ENCODE peak calls at places on chromosomes 5 and 9, in seven cellular contexts. G is body of pancreas, P is A549, Z is heart left ventricle, L is tibial nerve, T is HCT116, V is spleen. A is an unnamed sample.

GRCh38 chr5:167155387-167156051 is 1135.9 kb upstream of the WWC1 start:
- DNase-seq in G (no peak), T (no peak), P (no peak), Z (no peak), V (no peak), L (no peak), A (no peak)

GRCh38 chr5:77129386-77129785 is 42.3 kb upstream of the ZBED3 start:
- DNase-seq in V (no peak), L (no peak), P (peak), Z (no peak), T (peak), G (peak), A (peak)

GRCh38 chr5:9545959-9546851 is at the start of gene SEMA5A:
- DNase-seq in L (peak), T (no peak), V (peak), P (no peak), Z (peak), G (peak), A (peak)

GRCh38 chr5:57816108-57816507 is 333.5 kb upstream of the ACTBL2 start:
- DNase-seq in G (no peak), T (peak), Z (no peak), P (peak), V (no peak), L (no peak), A (no peak)

GRCh38 chr9:4289411-4290380 is 10.2 kb downstream of the GLIS3 start:
- DNase-seq in G (no peak), T (no peak), P (peak), V (no peak), Z (no peak), L (no peak), A (no peak)

GRCh38 chr9:95044731-95045508 is 272.6 kb downstream of the FANCC start:
- DNase-seq in V (no peak), L (no peak), G (peak), P (peak), Z (peak), T (no peak), A (no peak)

GRCh38 chr5:95392593-95393182 is 1.5 kb downstream of the FAM81B start:
- DNase-seq in T (no peak), V (no peak), L (no peak), Z (no peak), P (peak), G (peak), A (no peak)

GRCh38 chr5:154359222-154359583 is 86.6 kb upstream of the SAP30L start:
- DNase-seq in Z (no peak), T (no peak), G (no peak), P (no peak), V (no peak), L (no peak), A (peak)

GRCh38 chr9:120935383-120935857 is 8.8 kb upstream of the TRAF1 start:
- DNase-seq in L (peak), V (peak), Z (peak), T (no peak), G (peak), P (peak), A (peak)

GRCh38 chr5:1882337-1883119 is at the start of gene IRX4:
- DNase-seq in Z (peak), P (peak), G (no peak), L (no peak), V (peak), T (peak), A (no peak)

GRCh38 chr9:125506045-125506444 is 201.0 kb downstream of the MAPKAP1 start:
- DNase-seq in G (no peak), L (no peak), V (no peak), Z (no peak), P (no peak), T (no peak), A (no peak)

GRCh38 chr5:40801771-40802562 is 3.8 kb upstream of the PRKAA1 start:
- DNase-seq in P (no peak), Z (no peak), T (no peak), V (no peak), G (no peak), L (no peak), A (no peak)

GRCh38 chr5:97094579-97095317 is 47.7 kb downstream of the LIX1 start:
- DNase-seq in V (no peak), T (no peak), Z (no peak), G (no peak), L (no peak), P (no peak), A (no peak)

GRCh38 chr9:87613265-87614111 is 112.4 kb upstream of the CTSL start:
- DNase-seq in Z (no peak), P (peak), T (no peak), G (peak), L (no peak), V (no peak), A (peak)

GRCh38 chr5:145010834-145011233 is 824.3 kb downstream of the PRELID2 start:
- DNase-seq in P (no peak), G (no peak), T (no peak), Z (no peak), V (no peak), L (no peak), A (no peak)

GRCh38 chr5:177353093-177353492 is 1.6 kb upstream of the LMAN2 start:
- DNase-seq in T (no peak), V (peak), P (no peak), G (no peak), Z (no peak), L (no peak), A (no peak)

GRCh38 chr9:130990362-130991226 is 18.4 kb upstream of the LAMC3 start:
- DNase-seq in Z (no peak), V (no peak), T (no peak), G (no peak), L (no peak), P (no peak), A (no peak)

GRCh38 chr9:133649194-133649593 is 13.0 kb downstream of the DBH start:
- DNase-seq in P (no peak), Z (no peak), G (no peak), V (no peak), L (no peak), T (no peak), A (no peak)

GRCh38 chr5:84518862-84519261 is 134.2 kb upstream of the EDIL3 start:
- DNase-seq in G (no peak), L (no peak), T (no peak), V (no peak), P (no peak), Z (no peak), A (no peak)

GRCh38 chr5:1728846-1729245 is 70.8 kb downstream of the MRPL36 start:
- DNase-seq in L (no peak), V (no peak), T (no peak), Z (no peak), G (no peak), P (no peak), A (no peak)

GRCh38 chr9:69086769-69087168 is 51.2 kb downstream of the FXN start:
- DNase-seq in L (no peak), P (no peak), T (no peak), Z (no peak), G (no peak), V (no peak), A (no peak)

GRCh38 chr5:11110128-11110527 is 349.1 kb upstream of the DAP start:
- DNase-seq in T (no peak), P (no peak), V (no peak), G (no peak), Z (no peak), L (no peak), A (no peak)

GRCh38 chr5:159764283-159764927 is 151.9 kb upstream of the ADRA1B start:
- DNase-seq in V (no peak), Z (peak), T (no peak), P (no peak), L (no peak), G (peak), A (peak)

GRCh38 chr5:171908638-171909037 is 97.8 kb downstream of the FBXW11 start:
- DNase-seq in Z (no peak), V (no peak), T (no peak), P (no peak), L (no peak), G (no peak), A (no peak)

GRCh38 chr5:13878357-13878756 is 66.1 kb downstream of the DNAH5 start:
- DNase-seq in Z (no peak), G (no peak), P (no peak), T (no peak), V (no peak), L (no peak), A (no peak)

GRCh38 chr9:123604861-123605260 is 248.9 kb downstream of the CRB2 start:
- DNase-seq in L (no peak), T (no peak), P (no peak), V (no peak), Z (no peak), G (no peak), A (no peak)

GRCh38 chr5:151523335-151523734 is 67.8 kb downstream of the FAT2 start:
- DNase-seq in P (peak), V (no peak), G (peak), L (no peak), Z (no peak), T (peak), A (peak)

GRCh38 chr5:30505014-30505886 is 688.2 kb upstream of the CDH6 start:
- DNase-seq in Z (no peak), G (no peak), L (no peak), V (no peak), T (no peak), P (peak), A (no peak)

GRCh38 chr5:180018661-180019060 is 52.9 kb downstream of the RNF130 start:
- DNase-seq in P (no peak), V (no peak), L (no peak), T (no peak), Z (no peak), G (no peak), A (no peak)

GRCh38 chr9:87640385-87640795 is 85.5 kb upstream of the CTSL start:
- DNase-seq in V (no peak), T (no peak), L (no peak), P (no peak), Z (no peak), G (peak), A (no peak)

GRCh38 chr5:81631124-81631523 is 119.8 kb downstream of the SSBP2 start:
- DNase-seq in P (no peak), G (no peak), V (no peak), Z (no peak), T (no peak), L (no peak), A (no peak)

GRCh38 chr5:127870914-127871313 is 167.7 kb downstream of the CCDC192 start:
- DNase-seq in T (no peak), P (no peak), L (peak), V (no peak), Z (peak), G (peak), A (peak)

GRCh38 chr9:21919377-21920362 is 74.5 kb downstream of the CDKN2A start:
- DNase-seq in L (no peak), Z (no peak), T (peak), P (no peak), V (no peak), G (peak), A (peak)

GRCh38 chr9:12708562-12709298 is 15.5 kb downstream of the TYRP1 start:
- DNase-seq in P (peak), V (no peak), T (peak), Z (no peak), L (no peak), G (no peak), A (no peak)

GRCh38 chr9:90523953-90524352 is 118.7 kb downstream of the DIRAS2 start:
- DNase-seq in L (no peak), Z (no peak), V (no peak), P (no peak), T (no peak), G (no peak), A (no peak)

GRCh38 chr5:67268233-67269011 is 71.8 kb upstream of the CD180 start:
- DNase-seq in L (peak), P (peak), Z (peak), V (no peak), T (no peak), G (peak), A (peak)

GRCh38 chr5:53090229-53090628 is 19.3 kb downstream of the MOCS2 start:
- DNase-seq in P (no peak), G (no peak), V (no peak), T (no peak), L (no peak), Z (no peak), A (no peak)

GRCh38 chr9:97853844-97854695 is 1.0 kb downstream of the FOXE1 start:
- DNase-seq in Z (no peak), P (peak), G (no peak), V (peak), L (no peak), T (no peak), A (no peak)

GRCh38 chr9:133534346-133535284 is at the start of gene ADAMTSL2:
- DNase-seq in Z (peak), V (no peak), G (peak), L (no peak), P (no peak), T (no peak), A (peak)

DNA sequence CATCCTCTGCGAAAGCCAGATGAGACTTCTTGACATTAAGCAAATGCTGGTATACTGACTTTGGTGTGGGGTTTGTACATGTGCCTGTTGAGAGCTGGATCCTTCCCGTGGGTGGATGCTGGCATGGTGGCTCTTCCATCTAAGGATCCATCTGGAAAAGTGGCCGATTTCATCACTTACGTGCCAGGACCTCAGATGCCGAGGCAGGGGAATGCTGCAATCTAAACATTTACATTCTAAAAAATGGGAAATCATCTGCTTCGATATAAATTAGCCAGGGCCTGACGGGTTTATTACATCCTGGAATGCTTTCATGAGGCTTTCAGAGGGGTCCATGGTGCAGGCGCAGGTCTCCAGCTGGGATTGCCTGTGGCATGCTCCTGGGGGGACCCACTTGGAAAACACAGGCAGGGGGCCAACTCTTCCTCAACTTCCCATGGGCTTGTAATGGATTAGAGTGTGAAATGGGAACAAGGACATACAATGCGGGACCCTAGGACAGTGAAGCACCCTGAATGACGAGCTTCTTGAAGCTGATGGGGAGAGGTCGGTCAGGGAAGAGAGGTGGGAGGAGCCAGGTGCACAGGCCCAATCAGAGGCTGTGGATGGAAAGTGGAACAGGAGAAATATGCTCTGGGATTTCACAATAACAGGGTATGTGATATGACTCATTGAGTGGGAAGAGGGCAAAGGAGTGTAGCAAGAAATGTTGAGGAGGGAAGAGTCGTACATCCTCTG is 105.5 kb upstream of the PITX1 start:
- DNase-seq in T (peak), P (peak), Z (no peak), G (peak), L (no peak), V (no peak), A (no peak)
- TF ChIP-seq POLR2A in T (no peak), P (no peak), Z (no peak), G (no peak), L (no peak), V (no peak), A (no peak)

DNA sequence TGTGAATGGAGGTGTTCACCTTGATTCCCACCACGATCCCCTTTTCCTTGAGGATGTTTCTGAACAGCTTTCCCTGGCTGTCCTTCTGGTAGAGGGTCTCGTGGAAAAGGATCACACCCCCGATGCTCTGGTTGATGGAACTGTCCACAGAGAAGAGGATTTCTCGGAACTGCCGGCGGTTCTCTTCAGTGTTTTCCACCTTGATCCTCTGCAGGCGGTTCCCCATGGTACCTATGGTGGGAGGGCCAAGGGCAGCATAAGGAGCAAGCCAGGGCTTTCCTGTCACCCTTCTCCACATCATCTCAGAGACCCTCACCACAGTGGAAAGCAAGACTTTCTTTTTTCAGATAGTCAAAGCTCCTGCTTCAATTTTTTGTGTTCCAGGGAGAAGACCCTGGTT is 5.8 kb downstream of the ALDOB start:
- DNase-seq in G (no peak), V (no peak), L (no peak), Z (no peak), T (no peak), P (no peak), A (no peak)
- TF ChIP-seq CTCF in G (no peak), V (no peak), L (no peak), Z (no peak), T (no peak), P (no peak), A (no peak)

DNA sequence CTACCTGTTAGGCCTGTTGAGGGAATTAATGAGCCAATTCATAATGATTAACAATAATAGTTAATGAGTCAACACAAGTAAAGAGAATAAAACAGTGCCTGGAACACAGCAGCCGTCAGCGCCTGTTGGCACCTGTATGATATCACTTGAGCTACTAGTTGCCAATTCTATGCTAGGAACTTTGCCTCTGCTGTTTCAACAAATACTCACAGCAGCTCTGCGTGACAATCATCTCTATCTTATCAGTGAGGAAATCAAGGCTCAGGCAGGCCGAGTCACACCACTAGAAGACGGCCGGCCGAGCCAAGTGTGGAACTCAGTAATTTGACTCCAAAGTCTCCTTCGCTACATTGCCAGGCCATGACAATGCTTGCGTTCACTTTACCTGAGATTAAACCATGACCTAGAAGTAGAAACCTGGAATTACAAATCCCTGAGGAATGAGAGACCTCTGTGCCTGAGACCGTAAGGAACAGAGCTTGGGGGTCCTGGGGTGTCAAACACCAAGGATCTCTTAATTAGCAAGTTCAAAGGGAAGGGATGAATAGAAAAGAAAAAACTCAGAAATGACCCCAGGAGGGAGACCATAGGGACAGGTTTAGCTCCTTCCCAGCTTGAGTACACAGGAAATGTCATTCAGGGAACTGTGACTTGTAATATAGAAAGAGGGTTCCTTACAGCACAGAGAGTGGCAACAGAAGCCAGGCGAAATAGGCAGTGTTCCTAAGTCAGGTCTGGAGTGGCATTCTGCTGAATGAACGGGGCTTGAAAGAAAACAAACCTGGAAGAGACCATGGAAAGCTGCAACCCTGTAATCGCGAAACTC is 109.1 kb downstream of the SUSD1 start:
- DNase-seq in L (no peak), T (peak), G (peak), Z (no peak), V (no peak), P (peak), A (peak)
- TF ChIP-seq POLR2A in L (no peak), T (no peak), G (no peak), Z (no peak), V (no peak), P (no peak), A (no peak)

DNA sequence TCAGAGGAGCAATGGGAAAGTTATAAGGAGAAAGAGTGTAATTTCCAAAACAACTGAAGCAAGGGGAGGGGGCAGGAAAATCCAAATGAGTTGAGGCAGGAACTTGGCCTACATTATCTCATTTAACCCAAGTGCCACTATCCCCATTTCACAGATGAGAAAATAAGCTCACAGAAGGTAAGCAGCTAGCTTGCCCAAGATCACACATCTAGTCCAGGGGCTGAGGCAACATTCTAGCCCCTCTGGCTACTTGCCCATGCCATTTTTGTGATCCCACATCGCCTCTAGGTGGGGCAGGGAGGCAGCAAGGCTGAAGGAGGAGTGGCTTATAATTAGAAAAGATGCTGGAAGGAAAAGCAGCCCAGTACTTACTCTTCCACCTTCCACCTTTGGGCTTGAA is 2.6 kb upstream of the PSIP1 start:
- DNase-seq in Z (no peak), G (no peak), V (no peak), P (peak), T (peak), L (no peak), A (no peak)
- TF ChIP-seq CTCF in Z (no peak), G (no peak), V (no peak), P (no peak), T (peak), L (no peak), A (no peak)